ENCODE peak calls at places on chromosomes 4 and X, in four cellular contexts. P is H1, W is mesendoderm, X is IMR-90. J is an unnamed sample.

GRCh38 chr4:8818063-8818881 is 53.4 kb downstream of the HMX1 start:
- DNase-seq in P (no peak), W (no peak), X (no peak), J (peak)

GRCh38 chr4:112881842-112882241 is 167.6 kb upstream of the ANK2 start:
- DNase-seq in P (no peak), W (peak), X (no peak), J (no peak)

GRCh38 chr4:139560396-139561084 is 4.5 kb upstream of the SETD7 start:
- DNase-seq in P (no peak), W (peak), X (no peak), J (peak)

GRCh38 chrX:71111141-71111843 is at the start of gene IL2RG:
- DNase-seq in P (no peak), W (no peak), X (no peak), J (no peak)

GRCh38 chr4:99710681-99711345 is 53.2 kb upstream of the C4orf54 start:
- DNase-seq in P (no peak), W (no peak), X (peak), J (no peak)

GRCh38 chr4:142406917-142407501 is 439.1 kb downstream of the INPP4B start:
- DNase-seq in P (no peak), W (no peak), X (no peak), J (no peak)

GRCh38 chr4:7680106-7680505 is 245.4 kb upstream of the PSAPL1 start:
- DNase-seq in P (no peak), W (no peak), X (no peak), J (no peak)

GRCh38 chr4:10045481-10045880 is 24.2 kb upstream of the SLC2A9 start:
- DNase-seq in P (no peak), W (no peak), X (peak), J (no peak)

GRCh38 chr4:38015886-38016515 is 55.8 kb downstream of the PTTG2 start:
- DNase-seq in P (no peak), W (peak), X (no peak), J (no peak)

GRCh38 chr4:7964890-7965662 is 25.4 kb upstream of the AFAP1 start:
- DNase-seq in P (no peak), W (peak), X (peak), J (peak)

GRCh38 chr4:22667332-22667731 is 25.4 kb upstream of the GBA3 start:
- DNase-seq in P (no peak), W (no peak), X (no peak), J (no peak)

GRCh38 chrX:51332188-51332942 is at the start of gene NUDT10:
- DNase-seq in P (peak), W (peak), X (peak), J (peak)

GRCh38 chrX:45986971-45987370 is 558.2 kb downstream of the ZNF674 start:
- DNase-seq in P (no peak), W (no peak), X (no peak), J (no peak)

GRCh38 chr4:82555279-82555678 is 6.5 kb downstream of the TMEM150C start:
- DNase-seq in P (no peak), W (peak), X (no peak), J (no peak)

GRCh38 chr4:145066063-145066501 is 31.9 kb downstream of the ANAPC10 start:
- DNase-seq in P (no peak), W (peak), X (no peak), J (no peak)
- H4K5ac ChIP-seq in P (no peak), W (no peak), X (no peak), J (no peak)

GRCh38 chr4:71532407-71532806 is 193.6 kb downstream of the SLC4A4 start:
- DNase-seq in P (no peak), W (no peak), X (no peak), J (no peak)
- H4K5ac ChIP-seq in P (no peak), W (no peak), X (no peak), J (no peak)

GRCh38 chrX:128543114-128543513 is 490.9 kb upstream of the ACTRT1 start:
- DNase-seq in P (no peak), W (no peak), X (no peak), J (no peak)
- H4K5ac ChIP-seq in P (no peak), W (no peak), X (no peak), J (no peak)

GRCh38 chr4:2298548-2298991 is 36.7 kb upstream of the MXD4 start:
- DNase-seq in P (no peak), W (no peak), X (no peak), J (no peak)
- H4K5ac ChIP-seq in P (no peak), W (no peak), X (no peak), J (no peak)

DNA sequence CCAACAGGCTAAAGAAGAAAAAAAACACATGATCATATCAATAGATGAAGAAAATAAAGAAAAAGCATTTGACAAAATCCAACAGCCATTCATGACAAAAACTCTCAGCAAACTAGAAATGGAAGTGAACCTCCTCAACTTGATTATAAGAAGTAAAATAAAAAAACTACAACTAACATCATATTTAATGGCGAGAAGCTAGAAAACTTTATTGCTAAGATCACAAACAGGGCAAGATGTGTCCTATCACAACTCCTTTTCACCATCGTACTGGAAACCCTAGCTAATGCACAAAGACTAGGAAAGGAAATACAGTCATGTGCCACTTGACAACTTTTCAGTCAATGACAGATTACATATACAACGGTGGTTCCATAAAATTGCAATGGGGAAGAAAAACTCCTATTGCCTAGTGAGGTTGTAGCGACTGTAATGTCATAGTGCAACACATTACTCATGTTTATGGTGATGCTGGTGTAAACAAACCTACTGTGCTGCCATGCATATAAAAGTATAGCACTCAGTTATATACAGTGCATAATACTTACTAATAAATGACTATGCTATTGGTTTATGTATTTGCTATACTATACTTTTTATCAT is 12.1 kb upstream of the MANBA start:
- DNase-seq in P (no peak), W (no peak), X (no peak), J (no peak)
- H4K5ac ChIP-seq in P (no peak), W (no peak), X (no peak), J (no peak)

J was measured in H9.